ENCODE peak calls at places on chromosomes 6 and 20, in seven cellular contexts. R, K, E, X, S, V and W are unnamed samples.

GRCh38 chr6:46964716-46965519 is 43.2 kb upstream of the ADGRF5 start:
- DNase-seq in E (no peak), K (no peak), R (no peak), X (no peak), S (no peak), V (no peak), W (no peak)

GRCh38 chr6:107235007-107235406 is 119.7 kb upstream of the BEND3 start:
- DNase-seq in K (no peak), V (peak), S (no peak), R (no peak), E (no peak), X (no peak), W (no peak)

GRCh38 chr6:168047841-168048723 is 30.9 kb downstream of the FRMD1 start:
- DNase-seq in E (no peak), V (no peak), X (no peak), R (no peak), S (no peak), K (no peak), W (no peak)

GRCh38 chr6:683742-684440 is 9.0 kb downstream of the EXOC2 start:
- DNase-seq in X (no peak), R (peak), S (peak), K (no peak), E (peak), V (no peak), W (no peak)

GRCh38 chr6:106997392-106998257 is 23.1 kb upstream of the CD24 start:
- DNase-seq in S (peak), E (no peak), X (peak), V (peak), R (peak), K (peak), W (peak)

GRCh38 chr6:123570813-123571684 is 65.7 kb downstream of the TRDN start:
- DNase-seq in K (no peak), E (no peak), X (no peak), S (no peak), R (peak), V (no peak), W (no peak)

GRCh38 chr6:12421596-12421995 is 131.4 kb downstream of the EDN1 start:
- DNase-seq in V (no peak), X (no peak), K (no peak), S (no peak), R (no peak), E (no peak), W (no peak)

GRCh38 chr20:33576432-33576883 is 85.7 kb upstream of the C20orf144 start:
- DNase-seq in E (no peak), V (no peak), R (no peak), X (no peak), K (no peak), S (peak), W (peak)

GRCh38 chr6:134517145-134517658 is 199.3 kb upstream of the SGK1 start:
- DNase-seq in X (no peak), R (no peak), V (peak), E (no peak), S (peak), K (no peak), W (no peak)

GRCh38 chr20:32017711-32018251 is 7.5 kb downstream of the CCM2L start:
- DNase-seq in E (peak), R (peak), S (peak), K (peak), X (no peak), V (peak), W (peak)

GRCh38 chr6:27772261-27773001 is 139.8 kb downstream of the OR2B2 start:
- DNase-seq in R (peak), K (peak), X (no peak), S (peak), V (peak), E (no peak), W (peak)

GRCh38 chr20:58433759-58434158 is 44.7 kb downstream of the VAPB start:
- DNase-seq in V (no peak), S (no peak), K (no peak), E (no peak), R (peak), X (no peak), W (no peak)

GRCh38 chr6:38730136-38730862 is 15.2 kb downstream of the DNAH8 start:
- DNase-seq in R (no peak), E (no peak), K (no peak), S (peak), X (no peak), V (no peak), W (no peak)

GRCh38 chr20:62732356-62732755 is 23.7 kb downstream of the NTSR1 start:
- DNase-seq in X (no peak), S (no peak), K (no peak), E (no peak), R (no peak), V (no peak), W (no peak)

GRCh38 chr6:83176256-83176655 is 16.8 kb downstream of the PGM3 start:
- DNase-seq in E (no peak), X (no peak), K (no peak), R (no peak), S (no peak), V (no peak), W (no peak)

GRCh38 chr20:34703573-34704176 is 469 bp upstream of the TP53INP2 start:
- DNase-seq in V (peak), R (no peak), X (no peak), K (no peak), E (no peak), S (peak), W (no peak)

GRCh38 chr6:87772597-87773530 is 70.8 kb upstream of the AKIRIN2 start:
- DNase-seq in K (no peak), V (peak), E (no peak), R (no peak), X (no peak), S (peak), W (peak)

GRCh38 chr20:8131598-8132014 is 460 bp upstream of the PLCB1 start:
- DNase-seq in E (no peak), K (no peak), V (no peak), S (no peak), R (no peak), X (no peak), W (no peak)

GRCh38 chr6:105786890-105787655 is 299.1 kb upstream of the PRDM1 start:
- DNase-seq in V (no peak), X (peak), E (no peak), S (no peak), R (no peak), K (no peak), W (no peak)

GRCh38 chr20:25076731-25077609 is 5.0 kb downstream of the VSX1 start:
- DNase-seq in R (no peak), K (peak), S (peak), V (peak), X (no peak), E (no peak), W (peak)

GRCh38 chr20:62370807-62371587 is 3.9 kb upstream of the LAMA5 start:
- DNase-seq in E (no peak), R (no peak), K (no peak), S (no peak), X (no peak), V (peak), W (no peak)

GRCh38 chr6:35427851-35428321 is 24.3 kb upstream of the FANCE start:
- DNase-seq in V (no peak), S (no peak), R (no peak), E (no peak), X (no peak), K (no peak), W (no peak)

GRCh38 chr6:152096863-152097496 is 289.5 kb downstream of the ESR1 start:
- DNase-seq in K (no peak), X (no peak), V (no peak), R (no peak), S (no peak), E (no peak), W (no peak)

GRCh38 chr20:47498606-47499005 is 3.1 kb upstream of the NCOA3 start:
- DNase-seq in S (no peak), V (no peak), E (no peak), K (no peak), R (no peak), X (no peak), W (no peak)

GRCh38 chr6:46925563-46926253 is 4.0 kb upstream of the ADGRF5 start:
- DNase-seq in K (no peak), E (no peak), S (no peak), R (no peak), V (peak), X (no peak), W (no peak)

GRCh38 chr6:4916954-4917561 is 86.8 kb downstream of the RPP40 start:
- DNase-seq in S (no peak), X (no peak), E (no peak), V (no peak), K (no peak), R (no peak), W (no peak)

GRCh38 chr6:159075506-159076100 is 30.8 kb upstream of the TAGAP start:
- DNase-seq in E (no peak), K (no peak), V (no peak), R (no peak), X (no peak), S (no peak), W (no peak)

GRCh38 chr6:167515873-167516507 is 191.1 kb downstream of the TTLL2 start:
- DNase-seq in S (no peak), X (no peak), R (no peak), K (no peak), E (no peak), V (no peak), W (no peak)

GRCh38 chr6:83265384-83265783 is 72.2 kb downstream of the RWDD2A start:
- DNase-seq in E (no peak), R (no peak), V (no peak), K (no peak), X (no peak), S (no peak), W (no peak)

GRCh38 chr20:3753098-3753497 is 14.5 kb downstream of the ADISSP start:
- DNase-seq in K (peak), R (peak), E (no peak), V (peak), S (peak), X (no peak), W (peak)

GRCh38 chr6:40138273-40138720 is 204.0 kb upstream of the MOCS1 start:
- DNase-seq in K (no peak), X (peak), V (peak), S (no peak), E (no peak), R (peak), W (no peak)

GRCh38 chr6:28809947-28810654 is 113.7 kb downstream of the TRIM27 start:
- DNase-seq in V (no peak), X (no peak), S (no peak), R (peak), K (no peak), E (no peak), W (peak)

GRCh38 chr6:16562498-16562897 is 198.8 kb downstream of the ATXN1 start:
- DNase-seq in K (no peak), E (no peak), R (no peak), S (no peak), X (no peak), V (no peak), W (no peak)

GRCh38 chr6:14196029-14196428 is 78.5 kb downstream of the CD83 start:
- DNase-seq in R (no peak), E (no peak), K (no peak), X (no peak), S (no peak), V (no peak), W (no peak)
- TF ChIP-seq JUND in R (no peak), E (no peak), K (no peak), X (no peak), S (no peak), V (no peak), W (no peak)

GRCh38 chr6:84445074-84445473 is 217.6 kb upstream of the CEP162 start:
- DNase-seq in K (no peak), E (no peak), S (no peak), X (no peak), V (no peak), R (no peak), W (no peak)

GRCh38 chr6:84448331-84448730 is 220.9 kb upstream of the CEP162 start:
- DNase-seq in S (no peak), R (no peak), K (no peak), X (no peak), E (no peak), V (no peak), W (no peak)

GRCh38 chr6:84450018-84450417 is 222.6 kb upstream of the CEP162 start:
- DNase-seq in K (no peak), E (no peak), R (no peak), S (no peak), X (peak), V (no peak), W (no peak)

GRCh38 chr6:84447651-84448050 is 220.2 kb upstream of the CEP162 start:
- DNase-seq in V (no peak), K (no peak), X (no peak), E (no peak), R (peak), S (no peak), W (no peak)

DNA sequence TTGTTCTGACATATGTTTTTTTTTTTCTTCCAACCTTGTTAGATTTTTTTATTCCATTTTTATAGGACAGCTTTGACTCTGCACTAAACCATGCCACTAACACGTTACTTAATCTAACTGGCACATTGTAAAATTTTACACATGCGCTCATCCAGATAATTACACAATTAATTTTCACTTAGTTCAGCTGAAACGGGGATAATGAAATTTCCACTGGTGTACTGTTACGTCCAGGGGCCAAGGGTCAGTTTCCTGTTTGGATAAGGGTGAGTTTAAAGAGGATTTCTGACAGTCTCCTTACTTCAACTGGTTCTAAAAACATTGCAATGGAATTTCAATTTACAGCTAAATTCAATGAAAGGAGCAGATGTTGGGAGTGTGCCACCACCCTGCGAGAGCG is 221.8 kb upstream of the CEP162 start:
- DNase-seq in R (no peak), V (no peak), E (no peak), S (no peak), X (no peak), K (no peak), W (no peak)
- TF ChIP-seq JUND in R (no peak), V (no peak), E (no peak), S (no peak), X (no peak), K (no peak), W (no peak)

DNA sequence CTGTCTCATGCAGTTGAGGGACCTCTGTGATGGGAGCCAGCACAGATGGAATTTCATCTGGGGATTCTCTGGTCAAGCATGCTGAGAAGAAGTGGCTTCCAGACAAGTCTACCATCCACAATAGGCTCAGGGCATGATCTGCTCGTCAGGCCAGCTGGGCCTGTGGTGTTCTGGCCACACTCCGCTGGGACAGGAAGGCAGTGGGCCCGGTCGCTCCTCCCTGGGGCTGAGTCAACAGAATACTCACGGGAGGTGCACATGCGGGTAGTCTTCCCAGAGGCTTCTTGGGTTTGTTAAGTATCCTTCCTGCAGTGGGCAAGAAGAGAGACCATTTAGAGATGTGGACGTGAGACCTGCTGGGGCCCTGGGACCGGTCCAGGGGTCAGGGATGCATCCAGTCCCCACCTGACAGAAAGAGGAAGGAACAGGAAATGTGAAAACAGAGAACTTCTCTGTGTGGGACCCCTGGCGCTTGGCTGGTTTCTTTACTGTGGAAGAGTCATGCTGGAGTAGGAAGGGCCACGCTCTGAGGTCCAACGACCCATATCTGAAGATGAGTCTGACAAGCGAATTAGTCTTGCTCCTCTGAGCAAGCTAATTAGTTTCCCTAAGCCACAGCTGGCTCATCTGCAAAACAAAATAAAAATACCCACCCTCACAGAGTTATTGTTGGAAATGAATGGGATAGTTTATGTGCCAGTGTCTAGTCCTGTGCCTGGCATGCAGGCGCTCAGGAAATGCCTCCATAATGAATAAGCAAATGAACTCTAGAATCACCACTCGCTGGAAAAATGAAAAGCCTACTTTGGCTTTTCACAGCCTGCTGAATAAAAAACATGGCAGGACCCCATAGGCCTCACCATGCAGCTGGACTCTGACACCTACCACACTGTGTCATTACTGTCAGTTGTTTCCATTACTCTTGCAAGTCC is 67.3 kb downstream of the TRAM2 start:
- DNase-seq in E (no peak), V (no peak), R (no peak), S (no peak), K (no peak), X (no peak), W (no peak)
- TF ChIP-seq JUND in E (no peak), V (no peak), R (no peak), S (peak), K (no peak), X (no peak), W (no peak)

GRCh38 chr6:170038717-170039116 is 252.2 kb downstream of the DLL1 start:
- DNase-seq in S (no peak), K (no peak), V (no peak), X (no peak), E (no peak), R (no peak), W (no peak)

GRCh38 chr6:170038251-170038650 is 252.6 kb downstream of the DLL1 start:
- DNase-seq in X (no peak), V (no peak), E (no peak), S (no peak), R (no peak), K (no peak), W (no peak)

GRCh38 chr6:170040115-170040500 is 250.8 kb downstream of the DLL1 start:
- DNase-seq in E (no peak), V (no peak), S (no peak), X (no peak), R (no peak), K (no peak), W (no peak)

GRCh38 chr6:170040906-170041305 is 250.0 kb downstream of the DLL1 start:
- DNase-seq in K (no peak), R (no peak), E (no peak), V (no peak), X (no peak), S (no peak), W (no peak)

DNA sequence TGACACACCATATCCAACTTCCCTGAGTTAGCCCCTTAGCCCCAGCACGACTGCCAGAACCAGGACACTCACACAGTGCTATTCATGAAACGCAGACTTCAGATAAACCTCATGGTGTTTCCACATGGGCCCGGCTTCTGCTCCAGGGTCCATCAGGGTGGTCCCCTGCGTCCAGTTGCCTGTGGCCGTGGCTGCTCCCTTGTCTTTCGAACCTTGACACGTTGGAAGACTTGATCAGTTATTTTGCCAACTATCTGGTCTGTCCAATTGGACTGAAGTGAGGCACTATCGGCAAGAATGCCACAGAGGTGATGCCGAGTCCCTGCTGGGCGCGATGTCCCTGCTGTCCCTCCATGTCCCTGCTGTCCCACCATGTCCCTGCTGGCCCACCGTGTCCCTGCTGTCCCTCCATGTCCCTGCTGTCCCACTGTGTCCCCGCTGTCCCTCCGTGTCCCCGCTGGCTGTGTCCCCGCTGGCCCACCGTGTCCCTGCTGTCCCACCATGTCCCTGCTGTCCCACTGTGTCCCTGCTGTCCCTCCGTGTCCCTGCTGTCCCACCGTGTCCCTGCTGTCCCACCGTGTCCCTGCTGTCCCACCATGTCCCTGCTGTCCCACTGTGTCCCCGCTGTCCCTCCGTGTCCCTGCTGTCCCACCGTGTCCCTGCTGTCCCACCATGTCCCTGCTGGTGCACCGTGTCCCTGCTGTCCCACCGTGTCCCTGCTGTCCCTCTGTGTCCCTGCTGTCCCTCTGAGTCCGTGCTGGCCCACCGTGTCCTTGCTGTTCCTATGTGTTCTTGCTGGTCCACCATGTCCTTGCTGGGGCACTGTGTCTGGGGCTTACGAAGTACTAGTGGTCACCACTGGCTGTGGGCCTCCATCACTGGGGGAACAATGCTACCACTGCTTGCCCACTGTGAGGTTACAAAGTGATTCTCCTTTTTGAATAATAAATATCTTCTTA is 251.4 kb downstream of the DLL1 start:
- DNase-seq in V (no peak), X (no peak), R (no peak), E (no peak), S (no peak), K (no peak), W (no peak)
- TF ChIP-seq JUND in V (no peak), X (no peak), R (no peak), E (no peak), S (no peak), K (no peak), W (no peak)

GRCh38 chr20:50189681-50190250 is 864 bp upstream of the CEBPB start:
- DNase-seq in X (no peak), K (no peak), S (no peak), E (no peak), V (peak), R (no peak), W (peak)
- TF ChIP-seq JUND in X (no peak), K (no peak), S (no peak), E (no peak), V (no peak), R (no peak), W (no peak)

DNA sequence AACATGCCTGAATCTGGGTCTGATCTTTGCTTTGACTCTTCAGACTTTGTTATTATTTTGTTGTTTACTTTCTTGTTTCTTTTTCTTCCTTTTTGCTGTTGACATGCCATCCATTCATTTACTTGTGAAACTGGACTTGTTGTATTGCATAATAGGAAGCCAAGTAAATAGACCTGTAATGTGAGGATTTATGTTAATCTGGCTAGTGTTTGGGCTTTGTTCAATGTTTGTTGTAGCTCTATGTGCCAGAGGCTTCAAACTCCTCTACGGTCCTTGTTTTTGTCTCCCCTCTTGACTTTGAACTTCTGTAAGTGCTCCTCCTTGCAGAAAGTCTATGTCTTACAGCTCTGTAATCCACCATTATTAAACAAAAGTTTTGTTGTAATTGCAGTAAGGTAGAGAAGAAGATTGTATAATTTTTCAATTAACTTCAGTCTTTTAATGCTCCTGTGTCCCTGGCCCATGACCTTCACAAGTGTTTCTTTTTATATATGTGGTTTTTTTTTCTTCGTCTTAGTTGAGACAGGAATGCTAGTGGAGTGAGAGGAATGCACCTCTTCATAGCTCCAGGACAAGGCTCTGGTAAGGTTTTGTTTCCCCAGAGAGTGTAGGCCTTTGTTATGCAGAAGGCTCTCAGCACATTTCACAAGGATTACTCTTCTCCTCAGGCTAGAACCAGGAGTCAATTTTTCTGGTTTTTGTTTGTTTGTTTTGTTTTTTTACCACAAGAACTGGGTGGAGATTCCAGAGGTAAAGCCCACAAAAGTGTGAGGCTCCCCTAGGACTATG is 1061.8 kb upstream of the CITED2 start:
- DNase-seq in K (no peak), V (no peak), X (no peak), S (no peak), R (no peak), E (no peak), W (no peak)
- TF ChIP-seq JUND in K (no peak), V (no peak), X (no peak), S (no peak), R (no peak), E (peak), W (no peak)